ENCODE peak calls at places on chromosomes 3 and 15, in four cellular contexts. D is pons, C is M059J, P is lower leg skin. H is an unnamed sample.

GRCh38 chr3:100047455-100048141 is 66.7 kb downstream of the FILIP1L start:
- DNase-seq in D (peak), C (peak), P (no peak), H (peak)

GRCh38 chr15:100597862-100598261 is 4.1 kb downstream of the LINS1 start:
- DNase-seq in C (no peak), P (no peak), D (no peak), H (no peak)

GRCh38 chr3:190575441-190576190 is 61.7 kb downstream of the IL1RAP start:
- DNase-seq in C (no peak), D (peak), P (no peak), H (no peak)

GRCh38 chr3:67642190-67642589 is 12.2 kb downstream of the SUCLG2 start:
- DNase-seq in D (no peak), C (no peak), P (no peak), H (no peak)

GRCh38 chr3:39118931-39119660 is 11.6 kb downstream of the TTC21A start:
- DNase-seq in C (no peak), P (no peak), D (no peak), H (no peak)

GRCh38 chr3:69294014-69294771 is 91.7 kb downstream of the FRMD4B start:
- DNase-seq in P (no peak), D (no peak), C (peak), H (peak)

GRCh38 chr3:76369170-76369569 is 583.8 kb upstream of the ZNF717 start:
- DNase-seq in D (peak), P (no peak), C (no peak), H (peak)

GRCh38 chr3:39990532-39990931 is 181.1 kb downstream of the MYRIP start:
- DNase-seq in C (peak), D (no peak), P (no peak), H (peak)

GRCh38 chr15:39591141-39591895 is 10.4 kb downstream of the THBS1 start:
- DNase-seq in P (no peak), C (peak), D (no peak), H (peak)